ENCODE peak calls at places on chromosomes 4 and X, in four cellular contexts. Q is SK-MEL-5, J is HFFc6, P is GM06990. U is an unnamed sample.

GRCh38 chr4:107564326-107564725 is 155.7 kb downstream of the PAPSS1 start:
- DNase-seq in Q (no peak), J (no peak), P (no peak), U (no peak)

GRCh38 chrX:39955621-39956020 is 142.1 kb downstream of the BCOR start:
- DNase-seq in J (no peak), Q (peak), P (no peak), U (no peak)

GRCh38 chr4:77037736-77038135 is 38.1 kb downstream of the CCNI start:
- DNase-seq in Q (no peak), P (no peak), J (no peak), U (no peak)

GRCh38 chr4:42914937-42915336 is 22.4 kb downstream of the GRXCR1 start:
- DNase-seq in Q (no peak), P (no peak), J (no peak), U (no peak)

GRCh38 chr4:88964450-88964849 is 92.5 kb downstream of the FAM13A start:
- DNase-seq in J (peak), Q (no peak), P (no peak), U (no peak)

GRCh38 chrX:50638123-50638522 is 167.5 kb upstream of the DGKK start:
- DNase-seq in J (no peak), Q (no peak), P (no peak), U (no peak)

GRCh38 chr4:29540439-29541102 is 1179.6 kb upstream of the PCDH7 start:
- DNase-seq in P (no peak), J (no peak), Q (no peak), U (no peak)

GRCh38 chr4:11039494-11040142 is 355.1 kb upstream of the CLNK start:
- DNase-seq in J (no peak), P (no peak), Q (no peak), U (no peak)

GRCh38 chr4:15131551-15131950 is 129.3 kb downstream of the CPEB2 start:
- DNase-seq in J (no peak), Q (peak), P (no peak), U (peak)

GRCh38 chr4:150072906-150073714 is 5.1 kb upstream of the DCLK2 start:
- DNase-seq in Q (no peak), P (no peak), J (peak), U (no peak)